ENCODE peak calls at places on chromosome 10, in eight cellular contexts. A, R, J, W, Q, H, E and Y are unnamed samples.

GRCh38 chr10:78579995-78580394 is 488.8 kb upstream of the ZMIZ1 start:
- DNase-seq in A (peak; percentile 63), R (peak; percentile 85), J (peak; percentile 87), W (no peak), Q (no peak), H (no peak), E (peak; percentile 88), Y (no peak)

GRCh38 chr10:117796394-117796793 is 250.3 kb downstream of the RAB11FIP2 start:
- DNase-seq in A (no peak), R (no peak), J (no peak), W (no peak), Q (no peak), H (no peak), E (no peak), Y (no peak)

GRCh38 chr10:89295597-89295996 is 6.2 kb upstream of the IFIT2 start:
- DNase-seq in A (no peak), R (no peak), J (peak; percentile 72), W (peak; percentile 47), Q (peak; percentile 53), H (no peak), E (peak; percentile 83), Y (peak; percentile 41)

GRCh38 chr10:30386801-30387588 is 37.9 kb upstream of the MTPAP start:
- DNase-seq in A (no peak), R (no peak), J (no peak), W (no peak), Q (peak; percentile 41), H (no peak), E (no peak), Y (no peak)

GRCh38 chr10:5413012-5413938 is 918 bp downstream of the NET1 start:
- DNase-seq in A (no peak), R (no peak), J (peak; percentile 74), W (peak; percentile 24), Q (peak; percentile 63), H (no peak), E (peak; percentile 58), Y (no peak)

GRCh38 chr10:77881636-77882035 is 44.9 kb downstream of the DLG5 start:
- DNase-seq in A (no peak), R (no peak), J (no peak), W (no peak), Q (no peak), H (no peak), E (no peak), Y (no peak)

GRCh38 chr10:28250782-28251181 is 52.1 kb downstream of the MPP7 start:
- DNase-seq in A (no peak), R (no peak), J (peak; percentile 42), W (no peak), Q (peak; percentile 64), H (no peak), E (peak; percentile 59), Y (no peak)

GRCh38 chr10:101875068-101875688 is 31.6 kb upstream of the KCNIP2 start:
- DNase-seq in A (no peak), R (no peak), J (no peak), W (no peak), Q (no peak), H (no peak), E (no peak), Y (no peak)

GRCh38 chr10:6407034-6407721 is 172.9 kb downstream of the PRKCQ start:
- DNase-seq in A (no peak), R (no peak), J (no peak), W (no peak), Q (no peak), H (no peak), E (no peak), Y (no peak)

GRCh38 chr10:48450811-48451466 is 144.5 kb downstream of the MAPK8 start:
- DNase-seq in A (peak; percentile 24), R (peak; percentile 21), J (no peak), W (no peak), Q (no peak), H (peak; percentile 60), E (no peak), Y (no peak)

GRCh38 chr10:112286837-112287818 is 3.9 kb downstream of the TECTB start:
- DNase-seq in A (no peak), R (no peak), J (no peak), W (no peak), Q (no peak), H (no peak), E (no peak), Y (no peak)

GRCh38 chr10:122154733-122155366 is 116.2 kb upstream of the BTBD16 start:
- DNase-seq in A (peak; percentile 82), R (peak; percentile 65), J (peak; percentile 46), W (peak; percentile 81), Q (peak; percentile 33), H (peak; percentile 86), E (peak; percentile 86), Y (no peak)

GRCh38 chr10:44261296-44261695 is 123.6 kb downstream of the CXCL12 start:
- DNase-seq in A (no peak), R (no peak), J (peak; percentile 35), W (no peak), Q (no peak), H (no peak), E (no peak), Y (no peak)

GRCh38 chr10:83612050-83612449 is 527.3 kb upstream of the GHITM start:
- DNase-seq in A (no peak), R (no peak), J (peak; percentile 23), W (peak; percentile 24), Q (peak; percentile 29), H (no peak), E (peak; percentile 29), Y (no peak)

GRCh38 chr10:34996843-34997242 is 93.3 kb downstream of the CUL2 start:
- DNase-seq in A (peak; percentile 84), R (no peak), J (peak; percentile 66), W (peak; percentile 75), Q (no peak), H (no peak), E (peak; percentile 11), Y (peak; percentile 96)

GRCh38 chr10:79260803-79261740 is 86.2 kb upstream of the PPIF start:
- DNase-seq in A (no peak), R (peak; percentile 68), J (peak; percentile 50), W (peak; percentile 56), Q (no peak), H (peak; percentile 90), E (peak; percentile 47), Y (no peak)

GRCh38 chr10:80144302-80145131 is 12.0 kb downstream of the PLAC9 start:
- DNase-seq in A (peak; percentile 60), R (no peak), J (no peak), W (no peak), Q (no peak), H (peak; percentile 71), E (no peak), Y (no peak)

GRCh38 chr10:110398419-110399162 is 93.9 kb upstream of the SMNDC1 start:
- DNase-seq in A (peak; percentile 76), R (no peak), J (peak; percentile 94), W (peak; percentile 100), Q (peak; percentile 100), H (peak; percentile 48), E (peak; percentile 95), Y (no peak)
- H3K4me3 ChIP-seq in A (no peak overlapping the region), R (no peak overlapping the region), J (no peak overlapping the region), W (no peak overlapping the region), Q (no peak overlapping the region), H (no peak overlapping the region), E (no peak overlapping the region), Y (no peak overlapping the region)

DNA sequence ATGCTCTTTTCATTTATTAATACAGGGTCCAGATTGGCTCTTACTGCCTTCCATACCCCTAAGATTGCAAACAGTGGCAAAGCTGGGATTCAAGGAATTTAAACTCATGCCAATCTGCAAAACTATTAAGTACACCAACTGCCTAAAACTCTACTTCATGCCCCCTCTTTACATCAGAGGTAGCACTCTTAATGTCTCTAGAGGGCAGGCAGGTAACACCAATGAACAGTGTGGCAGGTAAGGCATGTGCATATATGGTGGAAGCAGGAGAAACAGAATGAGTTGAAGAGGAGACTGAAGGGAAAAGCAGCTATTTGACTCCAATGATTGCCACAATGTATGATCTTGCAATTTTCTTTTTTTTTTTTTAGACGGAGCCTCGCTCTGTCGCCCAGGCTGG is 156.7 kb downstream of the BTAF1 start:
- DNase-seq in A (no peak), R (no peak), J (no peak), W (no peak), Q (no peak), H (peak; percentile 8), E (no peak), Y (no peak)
- H3K4me3 ChIP-seq in A (no peak overlapping the region), R (no peak overlapping the region), J (no peak overlapping the region), W (no peak overlapping the region), Q (no peak overlapping the region), H (no peak overlapping the region), E (no peak overlapping the region), Y (no peak overlapping the region)

GRCh38 chr10:32376780-32377179 is 29.8 kb upstream of the EPC1 start:
- DNase-seq in A (no peak), R (no peak), J (no peak), W (no peak), Q (no peak), H (no peak), E (peak; percentile 14), Y (no peak)

GRCh38 chr10:32377458-32378370 is 30.8 kb upstream of the EPC1 start:
- DNase-seq in A (peak; percentile 56), R (no peak), J (peak; percentile 51), W (peak; percentile 18), Q (peak; percentile 44), H (no peak), E (peak; percentile 64), Y (peak; percentile 36)

GRCh38 chr10:32374605-32375004 is 27.6 kb upstream of the EPC1 start:
- DNase-seq in A (no peak), R (no peak), J (no peak), W (no peak), Q (no peak), H (no peak), E (peak; percentile 32), Y (no peak)

GRCh38 chr10:32373496-32373895 is 26.5 kb upstream of the EPC1 start:
- DNase-seq in A (no peak), R (no peak), J (no peak), W (no peak), Q (no peak), H (no peak), E (no peak), Y (no peak)

DNA sequence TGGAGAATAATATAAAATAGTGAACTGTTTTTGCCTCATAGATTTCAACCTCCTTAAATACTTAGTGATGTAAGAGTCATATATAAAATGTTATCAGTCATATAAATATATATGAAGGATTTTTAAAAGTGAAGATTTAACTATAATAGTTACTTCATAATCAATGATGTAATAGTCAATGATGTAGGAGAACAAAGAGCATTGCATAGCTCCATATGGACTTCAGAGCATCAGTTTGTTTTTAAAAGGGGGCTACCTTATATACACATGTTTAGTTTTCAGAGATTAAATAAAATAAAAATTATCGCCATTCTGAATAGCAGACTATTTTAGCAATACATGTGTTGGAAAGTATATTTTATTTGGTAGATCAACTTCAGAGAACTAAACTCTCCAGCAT is 29.1 kb upstream of the EPC1 start:
- DNase-seq in A (no peak), R (no peak), J (no peak), W (no peak), Q (no peak), H (no peak), E (no peak), Y (no peak)
- H3K4me3 ChIP-seq in A (no peak overlapping the region), R (peak overlapping the region; percentile 81), J (peak overlapping the region; percentile 92), W (peak overlapping the region; percentile 86), Q (no peak overlapping the region), H (no peak overlapping the region), E (peak overlapping the region; percentile 73), Y (no peak overlapping the region)

DNA sequence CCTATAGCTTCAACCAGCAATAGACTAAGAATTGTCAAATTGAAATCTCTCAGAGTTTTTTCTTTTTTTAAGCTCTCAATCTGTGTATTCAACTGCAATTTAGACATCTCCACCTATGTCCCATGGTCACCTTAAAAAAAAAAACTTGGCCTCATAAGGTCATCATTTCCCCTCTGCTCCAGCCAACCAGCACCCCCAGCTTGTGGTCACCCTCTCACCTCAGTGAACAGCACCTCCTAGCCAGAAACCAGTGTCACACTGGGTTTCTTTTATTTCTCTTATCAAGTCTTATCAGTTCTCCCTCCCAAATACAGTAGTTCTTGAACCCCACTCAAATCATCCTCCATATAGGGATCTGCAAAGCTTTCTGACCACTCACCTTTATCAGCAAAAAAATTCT is 4.0 kb downstream of the ITGB1 start:
- DNase-seq in A (no peak), R (no peak), J (no peak), W (no peak), Q (no peak), H (no peak), E (no peak), Y (no peak)
- H3K4me3 ChIP-seq in A (no peak overlapping the region), R (no peak overlapping the region), J (no peak overlapping the region), W (peak overlapping the region; percentile 25), Q (peak overlapping the region; percentile 75), H (no peak overlapping the region), E (peak overlapping the region; percentile 81), Y (no peak overlapping the region)